ENCODE peak calls at places on chromosomes 11 and 22, in seven cellular contexts. One of them, this sample, is unnamed.

GRCh38 chr22:31248138-31248745 is 36.1 kb downstream of the LIMK2 start:
- DNase-seq in heart left ventricle: peak; percentile 71
- DNase-seq in activated CD4-positive, alpha-beta T cell treated with anti-CD3 and anti-CD28 coated beads, Interleukin-2, amount 50 U/mL, for 1 hour: peak; percentile 63
- DNase-seq in nucleus accumbens: peak; percentile 83
- DNase-seq in NCI-H774: no peak
- DNase-seq in CD8-positive, alpha-beta memory T cell: peak; percentile 47
- DNase-seq in H7: peak; percentile 87
- DNase-seq in this sample: no peak

GRCh38 chr11:9206496-9206895 is 58.7 kb downstream of the DENND5A start:
- DNase-seq in heart left ventricle: no peak
- DNase-seq in activated CD4-positive, alpha-beta T cell treated with anti-CD3 and anti-CD28 coated beads, Interleukin-2, amount 50 U/mL, for 1 hour: no peak
- DNase-seq in nucleus accumbens: no peak
- DNase-seq in NCI-H774: no peak
- DNase-seq in CD8-positive, alpha-beta memory T cell: no peak
- DNase-seq in H7: no peak
- DNase-seq in this sample: no peak

GRCh38 chr22:44664149-44664548 is 37.9 kb upstream of the PRR5 start:
- DNase-seq in heart left ventricle: peak; percentile 86
- DNase-seq in activated CD4-positive, alpha-beta T cell treated with anti-CD3 and anti-CD28 coated beads, Interleukin-2, amount 50 U/mL, for 1 hour: peak; percentile 26
- DNase-seq in nucleus accumbens: peak; percentile 61
- DNase-seq in NCI-H774: no peak
- DNase-seq in CD8-positive, alpha-beta memory T cell: peak; percentile 62
- DNase-seq in H7: no peak
- DNase-seq in this sample: peak; percentile 72

GRCh38 chr11:13278620-13279486 is 1.3 kb downstream of the BMAL1 start:
- DNase-seq in heart left ventricle: no peak
- DNase-seq in activated CD4-positive, alpha-beta T cell treated with anti-CD3 and anti-CD28 coated beads, Interleukin-2, amount 50 U/mL, for 1 hour: no peak
- DNase-seq in nucleus accumbens: peak; percentile 18
- DNase-seq in NCI-H774: no peak
- DNase-seq in CD8-positive, alpha-beta memory T cell: no peak
- DNase-seq in H7: peak; percentile 68
- DNase-seq in this sample: no peak

GRCh38 chr22:37982938-37983859 is 1.2 kb downstream of the SOX10 start:
- DNase-seq in heart left ventricle: no peak
- DNase-seq in activated CD4-positive, alpha-beta T cell treated with anti-CD3 and anti-CD28 coated beads, Interleukin-2, amount 50 U/mL, for 1 hour: no peak
- DNase-seq in nucleus accumbens: no peak
- DNase-seq in NCI-H774: no peak
- DNase-seq in CD8-positive, alpha-beta memory T cell: no peak
- DNase-seq in H7: peak; percentile 97
- DNase-seq in this sample: no peak

GRCh38 chr22:24901448-24901847 is 45.0 kb downstream of the LHFPL7 start:
- DNase-seq in heart left ventricle: no peak
- DNase-seq in activated CD4-positive, alpha-beta T cell treated with anti-CD3 and anti-CD28 coated beads, Interleukin-2, amount 50 U/mL, for 1 hour: no peak
- DNase-seq in nucleus accumbens: no peak
- DNase-seq in NCI-H774: no peak
- DNase-seq in CD8-positive, alpha-beta memory T cell: no peak
- DNase-seq in H7: no peak
- DNase-seq in this sample: no peak

GRCh38 chr11:6686006-6686405 is 2.9 kb upstream of the MRPL17 start:
- DNase-seq in heart left ventricle: no peak
- DNase-seq in activated CD4-positive, alpha-beta T cell treated with anti-CD3 and anti-CD28 coated beads, Interleukin-2, amount 50 U/mL, for 1 hour: no peak
- DNase-seq in nucleus accumbens: no peak
- DNase-seq in NCI-H774: no peak
- DNase-seq in CD8-positive, alpha-beta memory T cell: no peak
- DNase-seq in H7: no peak
- DNase-seq in this sample: no peak

GRCh38 chr11:24574461-24574860 is 77.6 kb downstream of the LUZP2 start:
- DNase-seq in heart left ventricle: no peak
- DNase-seq in activated CD4-positive, alpha-beta T cell treated with anti-CD3 and anti-CD28 coated beads, Interleukin-2, amount 50 U/mL, for 1 hour: no peak
- DNase-seq in nucleus accumbens: no peak
- DNase-seq in NCI-H774: no peak
- DNase-seq in CD8-positive, alpha-beta memory T cell: no peak
- DNase-seq in H7: no peak
- DNase-seq in this sample: no peak

GRCh38 chr22:30802202-30803166 is 107.8 kb downstream of the OSBP2 start:
- DNase-seq in heart left ventricle: peak; percentile 90
- DNase-seq in activated CD4-positive, alpha-beta T cell treated with anti-CD3 and anti-CD28 coated beads, Interleukin-2, amount 50 U/mL, for 1 hour: peak; percentile 54
- DNase-seq in nucleus accumbens: peak; percentile 55
- DNase-seq in NCI-H774: no peak
- DNase-seq in CD8-positive, alpha-beta memory T cell: peak; percentile 56
- DNase-seq in H7: peak; percentile 96
- DNase-seq in this sample: peak; percentile 26

GRCh38 chr22:27686534-27686933 is 115.0 kb downstream of the MN1 start:
- DNase-seq in heart left ventricle: peak; percentile 85
- DNase-seq in activated CD4-positive, alpha-beta T cell treated with anti-CD3 and anti-CD28 coated beads, Interleukin-2, amount 50 U/mL, for 1 hour: no peak
- DNase-seq in nucleus accumbens: peak; percentile 34
- DNase-seq in NCI-H774: no peak
- DNase-seq in CD8-positive, alpha-beta memory T cell: no peak
- DNase-seq in H7: no peak
- DNase-seq in this sample: peak; percentile 81

This sample was measured in amygdala.